ENCODE peak calls at places on chromosomes 2 and 18, in eight cellular contexts. M is EL; C is activated CD4-positive, alpha-beta T cell treated with anti-CD3 and anti-CD28 coated beads, Interleukin-2, amount 50 U/mL, for 48 hours; W is aorta; V is cardiac muscle cell; Z is A549; K is progenitor cell of endocrine pancreas; R is iPS DF 19.7. U is an unnamed sample.
A peak's percentile ranks its signal among the peaks of the same experiment; 100 is the strongest.

GRCh38 chr2:38863061-38863695 is 12.6 kb downstream of the DHX57 start:
- DNase-seq in M (no peak), C (no peak), W (no peak), V (no peak), Z (no peak), K (no peak), R (no peak), U (no peak)

GRCh38 chr2:110748489-110748867 is 16.1 kb downstream of the ACOXL start:
- DNase-seq in M (no peak), C (peak; percentile 76), W (no peak), V (no peak), Z (no peak), K (no peak), R (no peak), U (peak; percentile 35)

GRCh38 chr2:208545398-208546042 is 138.9 kb downstream of the PTH2R start:
- DNase-seq in M (no peak), C (no peak), W (no peak), V (no peak), Z (no peak), K (no peak), R (no peak), U (no peak)

GRCh38 chr2:97844311-97844859 is 131.0 kb downstream of the ZAP70 start:
- DNase-seq in M (no peak), C (no peak), W (no peak), V (no peak), Z (no peak), K (no peak), R (no peak), U (no peak)

GRCh38 chr2:238784671-238785527 is 63.0 kb upstream of the TWIST2 start:
- DNase-seq in M (peak; percentile 80), C (peak; percentile 67), W (peak; percentile 91), V (no peak), Z (peak; percentile 76), K (peak; percentile 59), R (no peak), U (peak; percentile 71)

GRCh38 chr2:163182764-163183354 is 344.3 kb upstream of the KCNH7 start:
- DNase-seq in M (peak; percentile 2), C (no peak), W (no peak), V (peak; percentile 10), Z (peak; percentile 17), K (no peak), R (no peak), U (peak; percentile 22)

GRCh38 chr2:152407204-152407721 is 72.3 kb downstream of the FMNL2 start:
- DNase-seq in M (peak; percentile 71), C (peak; percentile 34), W (peak; percentile 79), V (peak; percentile 43), Z (peak; percentile 43), K (no peak), R (peak; percentile 25), U (peak; percentile 84)

GRCh38 chr18:3360211-3360610 is 89.8 kb upstream of the TGIF1 start:
- DNase-seq in M (no peak), C (no peak), W (no peak), V (no peak), Z (no peak), K (no peak), R (no peak), U (peak; percentile 26)

GRCh38 chr2:58896600-58896999 is 655.5 kb upstream of the FANCL start:
- DNase-seq in M (peak; percentile 55), C (no peak), W (no peak), V (no peak), Z (no peak), K (no peak), R (no peak), U (no peak)

GRCh38 chr18:48547456-48548403 is 8.9 kb downstream of the CTIF start:
- DNase-seq in M (peak; percentile 99), C (no peak), W (peak; percentile 52), V (no peak), Z (peak; percentile 38), K (no peak), R (no peak), U (peak; percentile 89)

GRCh38 chr2:110854355-110855081 is 122.1 kb downstream of the ACOXL start:
- DNase-seq in M (peak; percentile 3), C (no peak), W (no peak), V (peak; percentile 16), Z (peak; percentile 15), K (no peak), R (no peak), U (no peak)

U was measured in RPMI7951.